ENCODE peak calls at places on chromosomes 16 and 17, in seven cellular contexts. T, A, O, E, S, J and I are unnamed samples.

GRCh38 chr17:52410781-52411180 is 252.3 kb upstream of the CA10 start:
- DNase-seq in S (no peak), J (no peak), A (no peak), T (no peak), E (no peak), O (no peak), I (no peak)

GRCh38 chr16:85755929-85756768 is 5.3 kb upstream of the C16orf74 start:
- DNase-seq in J (no peak), S (no peak), E (no peak), T (no peak), O (no peak), A (no peak), I (no peak)

GRCh38 chr17:14510136-14510535 is 209.3 kb downstream of the HS3ST3B1 start:
- DNase-seq in E (no peak), A (no peak), J (no peak), S (no peak), T (no peak), O (no peak), I (no peak)

GRCh38 chr17:66689192-66689591 is 145.7 kb upstream of the CACNG5 start:
- DNase-seq in A (no peak), E (no peak), T (no peak), S (no peak), J (no peak), O (no peak), I (no peak)

GRCh38 chr17:79619636-79620206 is 8.9 kb upstream of the RBFOX3 start:
- DNase-seq in T (no peak), J (no peak), A (no peak), S (no peak), E (no peak), O (no peak), I (peak)

GRCh38 chr16:89422527-89422904 is 67.8 kb downstream of the ANKRD11 start:
- DNase-seq in O (no peak), S (no peak), J (no peak), E (no peak), T (no peak), A (peak), I (peak)

GRCh38 chr16:67248401-67249177 is at the start of gene SLC9A5:
- DNase-seq in O (no peak), S (no peak), A (no peak), T (no peak), J (peak), E (peak), I (no peak)

GRCh38 chr16:386641-387156 is 4.9 kb upstream of the PGAP6 start:
- DNase-seq in A (no peak), T (no peak), O (no peak), J (no peak), E (no peak), S (no peak), I (no peak)

GRCh38 chr16:55146939-55147338 is 177.1 kb upstream of the IRX6 start:
- DNase-seq in E (no peak), S (no peak), O (no peak), T (no peak), A (no peak), J (no peak), I (no peak)

GRCh38 chr16:87635541-87636049 is 33.3 kb downstream of the JPH3 start:
- DNase-seq in O (peak), J (peak), T (peak), S (peak), E (peak), A (no peak), I (no peak)

GRCh38 chr17:419073-419735 is 66.6 kb upstream of the RPH3AL start:
- DNase-seq in O (no peak), S (no peak), J (peak), T (no peak), A (no peak), E (peak), I (no peak)

GRCh38 chr16:66265556-66266133 is 100.8 kb upstream of the CDH5 start:
- DNase-seq in A (no peak), S (no peak), J (no peak), E (no peak), O (no peak), T (no peak), I (no peak)

GRCh38 chr16:1333149-1333812 is at the start of gene BAIAP3:
- DNase-seq in J (peak), A (no peak), S (peak), E (peak), O (peak), T (no peak), I (no peak)

GRCh38 chr16:19363741-19364140 is 53.9 kb upstream of the TMC5 start:
- DNase-seq in J (no peak), E (no peak), T (no peak), O (no peak), S (no peak), A (no peak), I (no peak)

GRCh38 chr17:76679242-76679641 is 31.5 kb downstream of the MXRA7 start:
- DNase-seq in A (no peak), T (no peak), J (no peak), E (no peak), O (no peak), S (no peak), I (no peak)

GRCh38 chr17:42389135-42389417 is 834 bp upstream of the STAT3 start:
- DNase-seq in E (no peak), O (no peak), A (no peak), S (no peak), T (no peak), J (no peak), I (no peak)

GRCh38 chr16:15822957-15823356 is 33.9 kb downstream of the MYH11 start:
- DNase-seq in E (no peak), T (no peak), O (no peak), S (no peak), A (peak), J (no peak), I (no peak)

GRCh38 chr16:80080287-80080851 is 460.4 kb upstream of the DYNLRB2 start:
- DNase-seq in S (no peak), A (no peak), O (no peak), E (peak), T (no peak), J (no peak), I (no peak)

GRCh38 chr16:80081851-80082250 is 458.9 kb upstream of the DYNLRB2 start:
- DNase-seq in J (no peak), E (peak), S (no peak), A (no peak), T (no peak), O (no peak), I (no peak)

GRCh38 chr16:80084163-80084562 is 456.6 kb upstream of the DYNLRB2 start:
- DNase-seq in E (no peak), J (no peak), O (no peak), A (no peak), S (no peak), T (no peak), I (no peak)

GRCh38 chr16:80085606-80086005 is 455.2 kb upstream of the DYNLRB2 start:
- DNase-seq in T (no peak), A (no peak), O (no peak), J (no peak), S (no peak), E (no peak), I (no peak)

GRCh38 chr16:80084614-80085013 is 456.2 kb upstream of the DYNLRB2 start:
- DNase-seq in J (no peak), O (peak), T (no peak), S (peak), E (peak), A (no peak), I (no peak)
- TF ChIP-seq CTCF in J (no peak), O (peak), T (no peak), S (peak), E (peak), A (peak), I (no peak)

DNA sequence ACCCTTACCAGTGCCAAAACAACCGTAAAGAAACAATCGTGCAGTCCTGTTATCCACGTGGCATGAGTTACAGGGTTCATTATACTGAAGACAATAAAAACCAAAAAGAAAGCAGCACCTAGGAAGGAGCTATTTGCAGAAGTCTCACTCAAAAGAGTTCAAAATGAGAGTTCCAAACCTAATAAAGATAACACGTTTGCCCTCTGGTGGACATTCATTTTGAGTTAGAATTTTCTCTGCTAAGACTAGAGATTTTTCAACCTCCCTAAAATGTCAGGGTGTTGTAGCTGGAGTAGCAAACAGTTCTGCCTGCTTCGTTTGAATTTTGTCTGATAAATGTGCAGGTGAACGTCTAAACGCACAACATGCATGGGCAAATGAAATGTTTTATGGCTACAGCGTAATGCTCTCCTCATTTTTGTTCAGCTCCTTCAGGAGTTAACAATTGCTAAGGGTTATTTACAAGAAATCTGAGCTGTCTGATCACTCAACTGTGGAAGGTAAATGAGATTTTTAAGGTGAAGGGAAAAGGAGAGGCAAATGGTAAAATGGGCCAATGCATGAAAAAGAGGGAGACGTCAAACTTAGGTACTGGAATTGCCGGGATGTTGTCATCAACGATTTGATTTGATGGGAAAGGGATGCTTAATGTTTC is 1067.9 kb upstream of the EEF2KMT start:
- DNase-seq in J (no peak), A (no peak), S (peak), O (no peak), E (peak), T (no peak), I (no peak)
- TF ChIP-seq CTCF in J (no peak), A (no peak), S (no peak), O (no peak), E (peak), T (no peak), I (no peak)

GRCh38 chr17:82106697-82107305 is 8.8 kb upstream of the FASN start:
- DNase-seq in S (no peak), J (no peak), O (no peak), E (no peak), A (no peak), T (no peak), I (no peak)

GRCh38 chr17:82104797-82105416 is 6.9 kb upstream of the FASN start:
- DNase-seq in J (no peak), O (no peak), A (no peak), S (no peak), T (no peak), E (peak), I (no peak)

GRCh38 chr17:82105417-82105881 is 7.4 kb upstream of the FASN start:
- DNase-seq in T (no peak), J (no peak), E (no peak), O (no peak), A (no peak), S (no peak), I (no peak)

GRCh38 chr17:82107341-82107860 is 9.4 kb upstream of the FASN start:
- DNase-seq in O (peak), A (no peak), S (no peak), E (peak), T (no peak), J (no peak), I (no peak)

GRCh38 chr17:82105882-82106696 is 8.1 kb upstream of the FASN start:
- DNase-seq in S (peak), E (peak), O (peak), A (no peak), J (peak), T (peak), I (no peak)
- TF ChIP-seq CTCF in S (peak), E (peak), O (no peak), A (no peak), J (peak), T (no peak), I (peak)

DNA sequence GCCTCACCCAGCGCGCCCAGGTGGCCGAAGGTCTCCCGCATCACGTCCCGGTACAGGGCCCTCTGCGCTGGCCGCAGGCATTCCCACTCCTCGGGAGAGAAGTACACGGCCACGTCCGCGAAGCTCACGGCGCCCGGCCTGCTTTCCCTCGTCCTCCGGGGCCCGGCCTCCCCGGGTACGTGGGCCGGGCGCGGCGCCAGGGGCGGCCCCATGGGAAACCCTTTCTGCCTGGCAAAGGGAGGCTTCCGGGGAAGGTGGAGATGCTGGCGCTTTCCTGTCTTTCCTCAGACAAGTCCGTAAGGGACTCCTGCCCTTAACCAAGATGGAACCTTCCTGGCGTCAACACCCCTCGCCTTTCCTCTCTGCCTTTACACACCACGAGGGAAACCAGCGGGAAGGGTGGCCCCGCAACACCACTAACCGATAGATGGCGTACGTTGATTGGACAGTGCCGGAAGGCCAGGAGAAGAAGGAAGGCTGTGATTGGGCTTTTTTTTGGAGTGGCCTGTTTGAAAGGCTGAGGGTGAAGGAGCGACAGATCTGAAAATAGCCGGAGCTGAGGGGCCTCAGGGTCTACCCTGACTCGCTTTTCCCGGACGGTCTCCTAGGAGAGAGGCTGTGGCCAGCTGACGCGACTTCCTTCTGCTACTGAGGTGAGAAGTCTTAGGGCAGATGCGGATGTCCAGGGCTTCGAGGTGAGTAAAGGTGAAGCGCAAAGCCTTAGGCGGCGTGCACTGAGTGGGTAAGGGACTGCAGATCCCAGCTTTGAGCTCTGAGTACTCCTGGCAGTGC is at the start of gene ZNF785:
- DNase-seq in O (no peak), S (peak), E (peak), A (peak), J (peak), T (no peak), I (peak)
- TF ChIP-seq CTCF in O (no peak), S (no peak), E (no peak), A (no peak), J (no peak), T (no peak), I (no peak)

DNA sequence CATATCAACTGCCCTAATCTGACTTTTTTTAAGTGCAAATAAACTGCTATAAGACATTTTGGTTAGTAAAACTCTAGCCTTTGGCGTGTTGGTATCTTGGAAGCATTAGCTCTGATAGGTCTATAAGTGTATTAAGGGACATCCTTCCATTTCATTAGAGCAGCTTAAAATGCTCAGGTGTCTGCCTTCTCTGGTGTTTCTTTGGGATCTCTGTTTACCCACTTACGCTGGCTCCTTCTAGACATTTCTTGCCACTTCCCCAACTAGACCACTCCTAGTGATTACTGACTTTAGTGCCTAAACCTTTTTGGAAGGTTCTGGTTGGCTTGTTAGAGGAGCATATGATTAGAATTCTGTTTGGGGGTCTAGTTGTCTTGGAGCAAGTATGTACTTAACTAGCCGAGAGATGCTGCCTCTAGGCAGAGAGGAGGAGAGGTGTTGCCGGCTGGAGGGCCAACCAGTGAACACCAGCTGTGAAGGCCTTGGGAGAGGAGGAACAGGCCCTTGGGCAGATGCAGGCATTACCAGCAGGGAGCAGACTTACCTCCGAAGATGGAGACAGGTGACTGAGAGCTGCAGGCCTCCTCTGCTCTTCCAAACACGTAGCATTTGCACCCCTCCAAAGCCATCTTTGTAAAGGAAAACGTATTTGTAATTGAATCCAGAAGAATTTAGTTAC is 15.2 kb upstream of the CLEC18C start:
- DNase-seq in T (no peak), A (no peak), E (no peak), S (no peak), J (no peak), O (peak), I (peak)
- TF ChIP-seq CTCF in T (no peak), A (no peak), E (no peak), S (no peak), J (no peak), O (no peak), I (no peak)

DNA sequence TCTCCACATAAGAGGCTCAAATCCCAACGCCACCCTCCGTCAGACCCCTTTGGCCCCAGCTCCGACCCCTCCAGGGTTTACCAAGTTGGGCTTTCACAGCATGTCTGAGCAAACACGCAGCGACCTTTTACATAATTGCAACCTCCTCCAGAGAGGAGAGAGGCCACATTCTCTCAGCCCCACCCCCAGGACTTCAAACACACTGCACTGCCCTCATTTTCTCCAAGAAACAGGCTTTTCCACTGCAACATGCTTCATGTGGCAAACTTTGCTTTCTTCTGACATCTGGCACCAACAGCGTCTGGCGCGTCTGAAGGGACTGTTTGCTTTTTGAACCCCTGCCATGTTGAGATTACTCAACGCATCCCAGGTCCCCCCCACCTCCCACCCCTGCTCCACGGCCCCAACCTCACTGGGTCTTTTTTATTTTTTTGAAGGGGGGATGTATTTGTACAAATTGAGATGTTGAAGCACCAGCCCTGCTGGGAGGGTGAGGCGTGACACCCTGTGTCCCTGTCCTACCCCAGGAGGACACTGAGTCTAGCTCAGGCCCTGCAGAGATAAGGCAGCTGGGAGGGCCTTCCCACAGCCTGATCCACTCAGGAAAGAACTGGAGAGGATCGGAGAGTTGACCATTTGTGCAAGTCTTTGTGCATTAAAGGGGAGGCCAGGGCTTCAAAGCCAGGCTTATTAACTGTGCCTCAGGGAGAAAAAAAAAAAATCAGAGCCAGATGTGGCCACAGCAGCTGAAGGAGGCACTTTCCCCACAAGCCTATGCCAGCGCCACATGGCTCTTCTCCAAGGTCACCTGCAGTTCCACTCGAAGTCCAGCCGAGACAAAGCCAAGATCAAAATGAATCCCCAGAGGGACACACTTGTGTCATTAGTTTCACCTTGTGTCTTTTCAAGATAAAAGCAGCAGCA is 29.7 kb downstream of the AXIN2 start:
- DNase-seq in O (peak), E (peak), T (no peak), J (no peak), A (no peak), S (no peak), I (no peak)
- TF ChIP-seq CTCF in O (no peak), E (peak), T (no peak), J (no peak), A (peak), S (no peak), I (no peak)

DNA sequence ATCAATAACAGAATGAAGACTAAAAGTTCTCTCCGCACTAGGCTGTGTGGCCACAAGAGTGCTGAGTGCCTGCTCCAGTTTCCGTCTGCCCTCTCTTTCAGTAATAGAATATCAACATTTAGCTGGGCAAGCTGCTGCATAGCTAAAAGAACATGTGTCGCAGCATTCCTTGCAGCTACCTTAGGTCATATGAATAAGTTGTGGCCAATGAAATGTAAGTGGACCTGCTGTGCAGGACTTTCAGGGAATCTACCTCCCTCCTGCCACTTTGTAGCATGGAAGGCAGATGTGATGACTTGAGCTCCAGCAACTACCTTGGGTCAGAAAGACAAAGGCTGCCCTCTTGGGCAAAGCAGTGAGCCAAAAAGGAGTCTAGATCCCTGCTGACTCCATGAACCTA is 25.4 kb downstream of the SLC39A11 start:
- DNase-seq in J (no peak), O (no peak), T (no peak), S (no peak), A (no peak), E (no peak), I (no peak)
- TF ChIP-seq CTCF in J (no peak), O (no peak), T (no peak), S (no peak), A (no peak), E (no peak), I (no peak)

GRCh38 chr17:81119223-81120148 is 45.8 kb upstream of the PVALEF start:
- DNase-seq in E (peak), S (peak), T (peak), J (peak), O (peak), A (peak), I (peak)
- TF ChIP-seq CTCF in E (no peak), S (peak), T (no peak), J (no peak), O (peak), A (no peak), I (no peak)

GRCh38 chr16:76265434-76266045 is 11.7 kb upstream of the CNTNAP4 start:
- DNase-seq in S (peak), E (peak), J (no peak), O (peak), A (no peak), T (peak), I (no peak)
- TF ChIP-seq CTCF in S (peak), E (peak), J (no peak), O (no peak), A (no peak), T (no peak), I (no peak)